ENCODE peak calls at places on chromosome 18, in eight cellular contexts. O is GM12878, G is endothelial cell of umbilical vein, L is transverse colon, R is SK-N-SH, I is H1, T is GM23338, H is GM12891. P is an unnamed sample.
A peak's percentile ranks its signal among the peaks of the same experiment; 100 is the strongest.

GRCh38 chr18:22789600-22789999 is 143.5 kb upstream of the RBBP8 start:
- DNase-seq in O (no peak), G (no peak), L (no peak), R (no peak), I (no peak), T (no peak), H (no peak), P (no peak)

GRCh38 chr18:3832211-3832610 is 382.2 kb downstream of the TGIF1 start:
- DNase-seq in O (no peak), G (no peak), L (no peak), R (no peak), I (no peak), T (no peak), H (no peak), P (no peak)

GRCh38 chr18:46386788-46387187 is 270.2 kb downstream of the LOXHD1 start:
- DNase-seq in O (no peak), G (no peak), L (no peak), R (no peak), I (no peak), T (no peak), H (no peak), P (no peak)

GRCh38 chr18:3451989-3452749 is 2.2 kb downstream of the TGIF1 start:
- DNase-seq in O (no peak), G (peak; percentile 70), L (peak; percentile 78), R (peak; percentile 64), I (no peak), T (peak; percentile 54), H (no peak), P (no peak)

GRCh38 chr18:65753520-65753919 is 2.7 kb downstream of the CDH7 start:
- DNase-seq in O (no peak), G (no peak), L (no peak), R (peak; percentile 69), I (no peak), T (peak; percentile 86), H (peak; percentile 18), P (peak; percentile 62)

GRCh38 chr18:69758458-69758857 is 189.2 kb downstream of the CD226 start:
- DNase-seq in O (no peak), G (no peak), L (no peak), R (no peak), I (no peak), T (no peak), H (no peak), P (no peak)

GRCh38 chr18:35756506-35757117 is 175.1 kb downstream of the GALNT1 start:
- DNase-seq in O (no peak), G (peak; percentile 63), L (peak; percentile 35), R (peak; percentile 67), I (peak; percentile 19), T (peak; percentile 83), H (peak; percentile 42), P (peak; percentile 70)

GRCh38 chr18:44781890-44782289 is 101.2 kb downstream of the SETBP1 start:
- DNase-seq in O (no peak), G (peak; percentile 48), L (no peak), R (no peak), I (no peak), T (no peak), H (no peak), P (no peak)

GRCh38 chr18:73144030-73144429 is 276.2 kb upstream of the NETO1 start:
- DNase-seq in O (no peak), G (no peak), L (no peak), R (no peak), I (no peak), T (no peak), H (no peak), P (no peak)
- TF ChIP-seq POLR2AphosphoS5 in O (no peak), G (no peak), L (no peak), R (no peak), I (no peak), T (no peak), H (no peak), P (no peak)

DNA sequence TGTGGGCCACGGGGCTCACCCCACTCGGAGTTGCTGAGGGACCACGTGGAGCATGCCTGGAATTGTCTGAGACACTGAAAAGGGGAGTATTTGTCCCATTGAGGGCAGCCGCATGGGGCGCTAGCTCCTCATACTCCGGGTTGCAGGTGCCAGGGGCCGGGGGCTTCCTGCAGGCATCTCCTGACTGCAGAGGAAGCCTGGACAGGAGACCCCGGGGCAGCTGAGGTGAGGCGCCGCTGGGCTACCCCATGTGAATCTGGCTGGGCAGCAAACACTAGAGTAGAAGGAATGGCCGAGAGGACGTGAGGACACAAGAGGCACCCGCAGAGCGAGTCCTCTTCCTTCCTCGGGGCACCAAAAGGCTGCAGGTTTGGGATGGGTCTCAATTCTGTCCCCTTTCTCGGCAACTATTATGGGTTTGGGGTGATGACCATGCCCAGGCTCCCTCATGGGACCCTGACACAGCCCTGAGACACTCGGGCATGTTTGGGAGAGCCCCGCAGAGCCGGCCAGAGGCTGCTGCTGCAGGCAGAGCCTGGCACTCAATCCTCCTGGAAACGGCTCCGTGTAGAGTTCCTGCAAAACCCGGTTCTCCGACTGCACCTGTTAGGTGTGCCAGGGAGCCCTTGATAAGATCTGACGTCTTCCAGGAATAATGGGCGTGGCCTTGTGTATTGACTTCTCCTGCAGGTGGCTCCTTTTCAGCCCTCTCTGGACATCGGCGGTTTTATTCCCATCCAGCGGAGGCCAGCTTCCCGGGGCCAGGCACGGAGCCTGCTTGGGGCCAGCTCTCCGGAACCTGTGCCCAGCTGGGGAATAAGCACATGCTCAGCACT is 77.0 kb downstream of the CTIF start:
- DNase-seq in O (no peak), G (no peak), L (peak; percentile 63), R (no peak), I (no peak), T (peak; percentile 34), H (no peak), P (no peak)
- TF ChIP-seq POLR2AphosphoS5 in O (no peak), G (no peak), L (no peak), R (no peak), I (no peak), T (no peak), H (no peak), P (no peak)

GRCh38 chr18:8368490-8369217 is 240.6 kb upstream of the RAB12 start:
- DNase-seq in O (no peak), G (no peak), L (no peak), R (no peak), I (no peak), T (no peak), H (no peak), P (no peak)

GRCh38 chr18:8365528-8365927 is 243.7 kb upstream of the RAB12 start:
- DNase-seq in O (no peak), G (no peak), L (no peak), R (no peak), I (no peak), T (no peak), H (no peak), P (no peak)

GRCh38 chr18:8366656-8367055 is 242.6 kb upstream of the RAB12 start:
- DNase-seq in O (no peak), G (no peak), L (no peak), R (peak; percentile 48), I (no peak), T (peak; percentile 55), H (no peak), P (no peak)

GRCh38 chr18:8366070-8366469 is 243.2 kb upstream of the RAB12 start:
- DNase-seq in O (no peak), G (no peak), L (no peak), R (no peak), I (no peak), T (no peak), H (no peak), P (no peak)

DNA sequence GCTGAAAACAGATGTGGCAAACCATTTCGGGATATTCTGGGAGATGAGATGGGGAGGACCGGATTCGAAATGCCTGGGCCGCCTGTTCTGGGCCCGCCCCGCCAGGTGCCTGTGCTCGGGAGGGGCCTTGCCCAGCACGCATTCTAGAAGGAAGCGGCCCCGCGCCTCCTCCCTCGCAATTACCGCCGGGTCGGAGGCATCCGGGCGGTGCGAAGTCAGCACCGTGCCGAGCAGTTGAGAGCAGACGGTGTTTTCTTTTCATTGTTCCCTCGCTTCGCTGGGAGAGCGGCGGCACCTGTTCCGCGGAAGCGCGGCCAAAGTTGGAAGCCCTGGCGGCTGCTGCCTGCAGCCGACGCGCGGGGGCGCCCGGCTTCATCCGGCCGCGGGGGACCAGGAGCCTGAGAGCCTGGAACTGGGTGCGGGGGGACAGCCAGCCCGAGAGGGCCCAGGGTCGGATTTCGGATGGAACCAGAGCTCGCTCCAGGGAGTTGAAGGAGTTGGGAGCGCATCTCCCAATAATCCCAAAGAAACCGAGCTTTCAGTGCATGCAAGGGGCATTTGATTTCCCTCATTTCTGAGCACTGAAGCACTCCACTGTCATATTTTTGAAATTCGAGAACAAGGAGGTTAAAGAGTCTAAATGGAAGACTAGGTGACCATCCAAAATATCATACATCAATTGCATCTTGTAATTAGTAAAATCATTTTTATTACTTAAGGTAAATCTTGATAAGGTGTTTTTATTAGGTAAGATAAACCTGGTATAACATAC is 241.8 kb upstream of the RAB12 start:
- DNase-seq in O (no peak), G (peak; percentile 32), L (peak; percentile 31), R (peak; percentile 50), I (peak; percentile 46), T (peak; percentile 91), H (peak; percentile 26), P (no peak)
- TF ChIP-seq POLR2AphosphoS5 in O (no peak), G (no peak), L (no peak), R (no peak), I (no peak), T (no peak), H (no peak), P (no peak)

GRCh38 chr18:9096698-9097097 is 5.8 kb upstream of the NDUFV2 start:
- DNase-seq in O (no peak), G (no peak), L (no peak), R (no peak), I (no peak), T (no peak), H (no peak), P (no peak)

GRCh38 chr18:9095297-9096012 is 7.0 kb upstream of the NDUFV2 start:
- DNase-seq in O (peak; percentile 63), G (no peak), L (peak; percentile 30), R (no peak), I (no peak), T (no peak), H (no peak), P (no peak)

GRCh38 chr18:9092665-9093064 is 9.8 kb upstream of the NDUFV2 start:
- DNase-seq in O (no peak), G (peak; percentile 72), L (no peak), R (no peak), I (no peak), T (no peak), H (no peak), P (no peak)

GRCh38 chr18:9096013-9096383 is 6.5 kb upstream of the NDUFV2 start:
- DNase-seq in O (no peak), G (no peak), L (no peak), R (no peak), I (no peak), T (no peak), H (no peak), P (no peak)

DNA sequence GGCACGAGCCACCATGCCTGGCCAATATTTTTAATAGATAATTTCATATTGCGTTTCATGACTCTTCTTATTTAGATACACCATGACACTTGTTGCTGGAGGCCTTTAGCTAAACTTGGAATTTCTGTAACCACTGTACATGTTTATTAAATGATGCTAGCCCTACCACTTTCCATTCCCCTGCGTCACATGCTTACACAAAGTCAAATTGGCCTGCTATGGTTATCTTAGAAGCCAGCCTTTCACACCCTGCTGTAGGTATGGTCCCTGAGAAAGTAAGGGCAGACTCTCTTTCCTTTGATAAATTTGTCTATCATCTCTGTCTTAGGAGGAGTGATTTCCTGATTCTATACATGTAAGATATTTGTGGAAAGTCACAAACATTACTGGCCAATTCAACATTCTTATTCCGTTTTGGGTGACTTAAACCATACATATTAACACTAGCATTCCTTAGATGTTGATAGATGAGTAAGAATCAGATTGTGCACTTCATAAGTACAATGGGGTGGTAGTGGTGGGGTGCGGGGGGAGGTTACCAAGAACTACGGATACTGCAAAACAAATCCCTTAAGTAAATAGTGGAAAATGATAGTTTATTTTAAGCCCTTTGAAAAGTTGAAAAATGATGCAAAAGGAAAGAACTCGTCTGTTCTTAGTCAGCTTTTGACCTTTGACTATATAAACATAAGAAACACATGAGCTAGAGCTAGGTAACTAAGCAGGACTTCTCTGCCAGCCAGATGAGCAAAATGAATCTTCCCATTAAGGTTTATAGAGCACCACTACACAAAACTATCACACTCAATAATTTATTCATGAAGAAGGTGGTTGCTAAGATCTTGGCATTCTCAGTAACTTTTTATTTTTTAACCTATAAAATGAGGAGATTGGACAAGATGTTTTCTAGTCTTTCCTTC is 7.9 kb upstream of the NDUFV2 start:
- DNase-seq in O (no peak), G (peak; percentile 86), L (no peak), R (no peak), I (no peak), T (no peak), H (no peak), P (no peak)
- TF ChIP-seq POLR2AphosphoS5 in O (no peak), G (no peak), L (no peak), R (no peak), I (no peak), T (no peak), H (no peak), P (no peak)